ENCODE peak calls at places on chromosomes 13 and 19, in four cellular contexts. L is lower leg skin, C is foreskin fibroblast, J is uterus. I is an unnamed sample.

GRCh38 chr19:15780595-15781418 is 6.7 kb upstream of the OR10H5 start:
- DNase-seq in L (peak; percentile 90), C (no peak), J (peak; percentile 28), I (no peak)

GRCh38 chr19:1752757-1753728 is at the start of gene ONECUT3:
- DNase-seq in L (no peak), C (no peak), J (no peak), I (no peak)

GRCh38 chr19:47273313-47274070 is 1.2 kb upstream of the INAFM1 start:
- DNase-seq in L (peak; percentile 98), C (peak; percentile 97), J (peak; percentile 92), I (peak; percentile 96)

GRCh38 chr13:99812611-99813010 is 159.0 kb downstream of the ZIC5 start:
- DNase-seq in L (no peak), C (peak; percentile 68), J (no peak), I (no peak)

GRCh38 chr13:51257187-51257586 is 35.0 kb downstream of the FAM124A start:
- DNase-seq in L (no peak), C (no peak), J (no peak), I (no peak)

GRCh38 chr19:8360196-8360595 is 3.8 kb upstream of the ANGPTL4 start:
- DNase-seq in L (no peak), C (no peak), J (no peak), I (no peak)

GRCh38 chr19:31444931-31445330 is 95.7 kb upstream of the TSHZ3 start:
- DNase-seq in L (no peak), C (no peak), J (no peak), I (no peak)

GRCh38 chr19:28876604-28877123 is 336.3 kb downstream of the UQCRFS1 start:
- DNase-seq in L (no peak), C (no peak), J (no peak), I (no peak)

GRCh38 chr13:36207672-36208071 is 6.7 kb downstream of the SOHLH2 start:
- DNase-seq in L (no peak), C (peak; percentile 8), J (no peak), I (no peak)

GRCh38 chr19:5050016-5050656 is 81.2 kb downstream of the KDM4B start:
- DNase-seq in L (no peak), C (no peak), J (no peak), I (no peak)

GRCh38 chr19:39818626-39819097 is 15.3 kb downstream of the DYRK1B start:
- DNase-seq in L (peak; percentile 68), C (no peak), J (no peak), I (no peak)